ENCODE peak calls at places on chromosomes 12 and 14, in four cellular contexts. Y is HCT116, U is mucosa of descending colon, N is PC-3. D is an unnamed sample.

GRCh38 chr14:67999693-68000384 is 180.3 kb downstream of the RAD51B start:
- DNase-seq in Y (peak; percentile 48), U (no peak), N (peak; percentile 92), D (no peak)

GRCh38 chr12:76031081-76031413 is 529 bp downstream of the PHLDA1 start:
- DNase-seq in Y (no peak), U (no peak), N (peak; percentile 31), D (no peak)

GRCh38 chr12:66066071-66066928 is 64.2 kb downstream of the LLPH start:
- DNase-seq in Y (no peak), U (no peak), N (no peak), D (no peak)

GRCh38 chr14:66359500-66359899 is 126.7 kb upstream of the CCDC196 start:
- DNase-seq in Y (peak; percentile 64), U (no peak), N (peak; percentile 70), D (peak; percentile 39)

GRCh38 chr12:102376251-102376747 is 104.1 kb downstream of the IGF1 start:
- DNase-seq in Y (no peak), U (no peak), N (no peak), D (no peak)

GRCh38 chr12:127984386-127985055 is 282.4 kb upstream of the TMEM132C start:
- DNase-seq in Y (no peak), U (no peak), N (peak; percentile 72), D (no peak)

GRCh38 chr12:56151672-56152131 is 685 bp upstream of the MYL6B start:
- DNase-seq in Y (peak; percentile 44), U (peak; percentile 83), N (peak; percentile 56), D (no peak)

GRCh38 chr12:49965836-49966235 is 4.2 kb downstream of the AQP5 start:
- DNase-seq in Y (no peak), U (no peak), N (no peak), D (no peak)

GRCh38 chr12:116490481-116490880 is 68.7 kb upstream of the MAP1LC3B2 start:
- DNase-seq in Y (no peak), U (no peak), N (peak; percentile 73), D (no peak)

GRCh38 chr12:48977290-48978281 is 536 bp upstream of the WNT1 start:
- DNase-seq in Y (no peak), U (peak; percentile 81), N (peak; percentile 47), D (no peak)

GRCh38 chr12:117861691-117862090 is 107.1 kb downstream of the KSR2 start:
- DNase-seq in Y (no peak), U (no peak), N (no peak), D (no peak)

GRCh38 chr12:33000016-33000415 is 103.4 kb upstream of the PKP2 start:
- DNase-seq in Y (no peak), U (no peak), N (no peak), D (no peak)

GRCh38 chr12:1836854-1837411 is 16.6 kb downstream of the LRTM2 start:
- DNase-seq in Y (no peak), U (no peak), N (peak; percentile 17), D (no peak)

GRCh38 chr12:116358850-116359761 is 81.6 kb upstream of the MED13L start:
- DNase-seq in Y (peak; percentile 82), U (peak; percentile 86), N (peak; percentile 44), D (peak; percentile 43)

GRCh38 chr12:115500872-115501271 is 776.6 kb downstream of the MED13L start:
- DNase-seq in Y (no peak), U (no peak), N (no peak), D (no peak)

GRCh38 chr14:100096656-100097055 is 31.4 kb downstream of the EVL start:
- DNase-seq in Y (no peak), U (no peak), N (peak; percentile 40), D (no peak)

GRCh38 chr12:92558806-92559205 is 144.0 kb upstream of the PLEKHG7 start:
- DNase-seq in Y (no peak), U (no peak), N (no peak), D (no peak)

GRCh38 chr14:75989134-75989533 is 3.6 kb downstream of the IFT43 start:
- DNase-seq in Y (no peak), U (no peak), N (peak; percentile 60), D (no peak)

GRCh38 chr12:120054293-120054692 is 62.3 kb downstream of the RAB35 start:
- DNase-seq in Y (no peak), U (no peak), N (no peak), D (no peak)

GRCh38 chr12:49942921-49943662 is 7.4 kb upstream of the AQP2 start:
- DNase-seq in Y (no peak), U (peak; percentile 69), N (peak; percentile 48), D (no peak)

GRCh38 chr14:65200454-65200853 is 98.1 kb upstream of the MAX start:
- DNase-seq in Y (no peak), U (no peak), N (no peak), D (no peak)

GRCh38 chr14:54147285-54147684 is 190.7 kb upstream of the BMP4 start:
- DNase-seq in Y (no peak), U (no peak), N (peak; percentile 94), D (no peak)

GRCh38 chr14:67285876-67286452 is 44.7 kb downstream of the PALS1 start:
- DNase-seq in Y (peak; percentile 39), U (no peak), N (peak; percentile 86), D (no peak)

GRCh38 chr14:73591690-73592448 is at the start of gene ACOT4:
- DNase-seq in Y (no peak), U (peak; percentile 76), N (peak; percentile 65), D (no peak)

GRCh38 chr12:104121001-104121400 is 17.0 kb downstream of the NFYB start:
- DNase-seq in Y (no peak), U (no peak), N (peak; percentile 69), D (no peak)

GRCh38 chr12:116604883-116605641 is 45.9 kb downstream of the MAP1LC3B2 start:
- DNase-seq in Y (no peak), U (no peak), N (no peak), D (no peak)

GRCh38 chr12:10354502-10354901 is 35.3 kb downstream of the KLRK1 start:
- DNase-seq in Y (no peak), U (no peak), N (peak; percentile 46), D (no peak)

GRCh38 chr12:1880876-1881275 is 37.6 kb downstream of the CACNA2D4 start:
- DNase-seq in Y (no peak), U (no peak), N (no peak), D (no peak)

GRCh38 chr12:104736307-104736706 is 221.8 kb downstream of the SLC41A2 start:
- DNase-seq in Y (no peak), U (no peak), N (no peak), D (no peak)

GRCh38 chr14:54627718-54628345 is 60.9 kb downstream of the SAMD4A start:
- DNase-seq in Y (no peak), U (no peak), N (no peak), D (no peak)

GRCh38 chr14:50025776-50026175 is 90.6 kb downstream of the VCPKMT start:
- DNase-seq in Y (no peak), U (no peak), N (no peak), D (no peak)

GRCh38 chr14:105299654-105300541 is 903 bp downstream of the BRF1 start:
- DNase-seq in Y (no peak), U (no peak), N (no peak), D (no peak)

GRCh38 chr14:89139404-89140247 is 277.4 kb downstream of the FOXN3 start:
- DNase-seq in Y (no peak), U (no peak), N (no peak), D (no peak)
- H3K4me3 ChIP-seq in Y (no peak overlapping the region), U (no peak overlapping the region), N (no peak overlapping the region), D (no peak overlapping the region)

DNA sequence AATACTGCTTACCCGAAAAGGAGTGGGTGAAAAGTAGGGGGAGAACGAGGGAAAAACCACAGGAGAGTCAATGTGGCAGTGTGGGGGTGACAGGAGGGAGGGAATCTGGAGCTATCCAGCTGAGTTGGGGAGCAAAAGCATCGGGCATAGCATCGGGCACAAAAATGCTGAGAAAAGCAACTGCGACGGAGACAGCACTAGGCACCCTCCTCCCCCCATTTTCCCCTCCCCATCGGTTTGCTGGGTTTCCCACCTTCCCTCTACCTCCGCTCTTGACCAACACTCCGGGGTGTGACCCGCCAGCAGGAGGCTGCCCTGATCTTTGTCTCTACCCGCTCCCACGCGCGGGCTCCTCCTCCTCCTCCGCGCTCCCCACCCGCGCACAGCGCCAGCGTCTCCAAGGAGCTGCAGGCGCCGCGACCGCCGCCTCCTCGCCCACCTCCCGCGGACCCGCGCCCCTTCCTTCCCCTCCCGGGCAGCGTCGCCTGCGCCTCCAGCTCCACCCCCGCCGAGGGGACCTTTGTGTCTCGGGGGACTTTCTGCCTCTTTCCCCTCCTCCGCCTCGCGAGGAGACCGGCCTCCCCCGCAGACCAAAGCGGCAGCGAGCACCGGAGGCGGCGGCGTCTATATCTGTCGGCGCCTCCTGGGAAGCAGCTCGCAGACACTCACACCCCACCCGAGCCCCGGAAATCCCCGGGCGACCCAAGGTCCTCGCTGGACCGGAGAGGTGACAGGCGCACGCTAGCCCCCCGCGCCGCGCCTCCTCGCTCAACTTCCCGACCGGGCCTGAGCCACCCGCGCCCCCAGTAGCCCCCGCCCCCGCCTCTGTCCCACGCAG is 939 bp downstream of the CDK17 start:
- DNase-seq in Y (no peak), U (peak; percentile 84), N (peak; percentile 52), D (no peak)
- TF ChIP-seq CTCF in Y (no peak), U (no peak), N (peak; percentile 43), D (peak; percentile 38)

GRCh38 chr12:6303046-6303445 is 7.4 kb upstream of the PLEKHG6 start:
- DNase-seq in Y (no peak), U (no peak), N (no peak), D (no peak)

GRCh38 chr12:6307521-6307920 is 3.0 kb upstream of the PLEKHG6 start:
- DNase-seq in Y (no peak), U (peak; percentile 32), N (no peak), D (no peak)

GRCh38 chr12:6302621-6303020 is 7.9 kb upstream of the PLEKHG6 start:
- DNase-seq in Y (no peak), U (peak; percentile 18), N (no peak), D (no peak)

GRCh38 chr12:6306599-6307220 is 3.8 kb upstream of the PLEKHG6 start:
- DNase-seq in Y (no peak), U (peak; percentile 26), N (no peak), D (no peak)

DNA sequence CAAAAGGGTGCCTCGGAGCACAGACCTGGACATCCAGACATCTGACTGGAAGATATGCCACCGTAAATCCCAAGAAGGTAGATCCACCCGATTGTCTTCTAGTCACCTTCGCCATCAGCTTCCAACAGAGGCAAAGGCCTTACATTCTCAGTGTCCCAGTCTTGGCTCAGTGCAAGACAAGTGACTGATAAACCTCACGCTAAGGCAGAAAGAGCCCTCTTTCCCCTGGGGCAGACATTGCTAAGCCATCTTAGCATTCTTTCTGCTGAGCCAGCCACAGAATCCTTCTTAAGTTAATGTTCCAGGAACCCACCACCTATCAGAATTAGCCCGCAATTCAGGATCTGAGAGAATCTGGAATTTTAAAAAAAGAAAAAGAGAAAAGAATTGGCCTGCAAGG is 4.3 kb upstream of the PLEKHG6 start:
- DNase-seq in Y (no peak), U (no peak), N (no peak), D (no peak)
- H3K4me3 ChIP-seq in Y (no peak overlapping the region), U (no peak overlapping the region), N (no peak overlapping the region), D (no peak overlapping the region)

DNA sequence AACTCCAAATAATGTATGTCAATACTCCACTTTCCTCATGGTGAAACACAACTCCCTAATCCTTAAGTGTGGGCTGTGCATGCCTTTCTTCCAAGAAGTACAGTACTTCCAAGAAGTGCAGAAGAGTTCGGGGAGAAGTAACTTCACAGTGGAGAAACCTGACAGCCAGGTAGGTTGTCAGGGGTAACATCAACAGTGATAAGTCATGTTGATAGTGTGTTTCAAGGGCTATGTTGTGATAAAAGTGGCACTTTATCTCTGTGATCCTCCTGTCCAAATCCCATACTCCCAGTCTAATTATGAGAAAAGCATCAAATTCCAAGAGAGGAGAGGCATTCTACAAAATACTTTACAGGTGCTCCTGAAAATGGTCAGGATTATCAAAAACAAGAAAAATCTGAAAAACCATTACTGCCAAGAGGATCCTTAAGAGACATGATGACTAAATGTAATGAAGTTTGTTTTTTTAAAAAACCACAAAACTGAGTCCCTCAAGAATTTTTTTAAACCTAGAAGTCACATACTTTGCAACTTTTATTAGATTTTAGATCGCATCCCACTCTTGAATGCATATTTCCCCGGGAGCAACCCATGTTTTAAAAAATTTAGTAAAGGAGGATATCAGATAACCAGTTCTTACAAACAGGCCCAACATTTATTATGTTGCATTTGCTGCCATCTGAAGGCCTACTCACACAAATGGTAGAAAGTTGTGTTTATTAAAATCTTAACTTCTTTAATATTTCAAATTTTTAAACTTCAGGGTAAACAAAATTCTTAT is 44.5 kb upstream of the CCT2 start:
- DNase-seq in Y (no peak), U (no peak), N (peak; percentile 41), D (no peak)
- TF ChIP-seq CTCF in Y (no peak), U (no peak), N (peak; percentile 40), D (no peak)